ENCODE peak calls at places on chromosomes 3 and 15, in four cellular contexts. Z is osteoblast, E is LNCaP clone FGC, W is sigmoid colon. P is an unnamed sample.

GRCh38 chr15:66743703-66744536 is 41.9 kb downstream of the SMAD6 start:
- DNase-seq in E (no peak), Z (peak), W (peak), P (no peak)

GRCh38 chr3:141383555-141384129 is 15.3 kb downstream of the ZBTB38 start:
- DNase-seq in E (no peak), W (no peak), Z (no peak), P (no peak)

GRCh38 chr3:126606021-126606420 is 47.3 kb upstream of the C3orf22 start:
- DNase-seq in E (no peak), W (no peak), Z (no peak), P (no peak)

GRCh38 chr3:143627336-143627735 is 220.9 kb downstream of the SLC9A9 start:
- DNase-seq in Z (no peak), E (no peak), W (no peak), P (peak)

GRCh38 chr3:48130321-48130881 is 57.8 kb downstream of the CDC25A start:
- DNase-seq in E (no peak), Z (peak), W (peak), P (peak)

GRCh38 chr3:160106905-160107861 is 118.0 kb upstream of the C3orf80 start:
- DNase-seq in W (no peak), Z (no peak), E (no peak), P (no peak)

GRCh38 chr15:45185903-45186770 is 1.6 kb downstream of the SHF start:
- DNase-seq in Z (peak), E (no peak), W (no peak), P (no peak)

GRCh38 chr15:50247819-50248650 is 17.5 kb downstream of the HDC start:
- DNase-seq in W (no peak), E (no peak), Z (no peak), P (peak)

GRCh38 chr3:119664370-119664769 is 4.0 kb upstream of the POPDC2 start:
- DNase-seq in E (no peak), Z (no peak), W (no peak), P (peak)

GRCh38 chr3:117252208-117252607 is 542.6 kb downstream of the TUSC7 start:
- DNase-seq in Z (peak), E (no peak), W (no peak), P (no peak)

GRCh38 chr3:129445472-129445871 is 5.4 kb downstream of the IFT122 start:
- DNase-seq in Z (no peak), E (no peak), W (no peak), P (no peak)

GRCh38 chr3:57127849-57128566 is 37.1 kb downstream of the IL17RD start:
- DNase-seq in W (no peak), E (no peak), Z (no peak), P (no peak)

GRCh38 chr3:4738737-4739274 is 240.4 kb upstream of the BHLHE40 start:
- DNase-seq in W (no peak), E (no peak), Z (no peak), P (peak)

GRCh38 chr3:65284971-65285370 is 597.2 kb upstream of the ADAMTS9 start:
- DNase-seq in W (no peak), E (no peak), Z (no peak), P (no peak)

GRCh38 chr3:186255703-186256331 is 106.2 kb downstream of the DGKG start:
- DNase-seq in E (no peak), W (no peak), Z (no peak), P (no peak)

GRCh38 chr3:59313365-59313764 is 263.5 kb upstream of the CFAP20DC start:
- DNase-seq in W (no peak), Z (peak), E (peak), P (peak)
- TF ChIP-seq CTCF in W (no peak), Z (peak), E (peak), P (peak)

DNA sequence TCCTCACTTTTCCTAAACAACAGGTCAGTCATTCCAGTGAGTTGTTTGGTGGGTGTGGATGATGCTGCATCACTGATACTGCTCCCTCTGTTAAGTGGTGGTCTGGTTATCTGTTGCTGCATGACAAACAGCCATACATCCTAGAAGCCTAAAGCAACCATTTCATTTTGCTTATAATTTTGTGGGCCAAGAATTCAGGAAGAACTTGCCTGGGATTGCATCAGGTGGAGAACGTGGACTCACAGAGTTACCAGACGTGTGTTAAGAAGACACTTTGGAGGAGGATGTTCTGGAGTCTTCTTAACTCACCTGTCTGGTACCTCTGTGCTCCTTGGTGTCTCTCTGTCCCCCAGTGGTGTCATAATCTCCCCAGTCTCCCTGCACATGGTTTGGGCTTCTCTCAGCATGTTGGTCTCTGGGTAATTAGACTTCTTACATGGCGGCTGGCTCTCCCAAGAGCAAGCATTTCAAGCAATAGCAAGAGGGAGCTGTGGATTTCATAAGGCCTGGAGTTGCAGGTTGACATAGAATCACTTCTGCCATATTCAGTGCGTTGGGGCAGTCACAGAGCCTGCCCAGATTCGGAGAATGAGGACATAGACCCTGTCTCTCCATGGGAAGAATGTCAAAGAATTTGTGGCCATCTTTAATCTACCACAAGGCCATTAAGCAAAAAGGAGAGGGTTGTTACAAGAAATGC is 20.1 kb downstream of the USP3 start:
- DNase-seq in E (no peak), Z (no peak), W (no peak), P (no peak)
- H3K4me3 ChIP-seq in E (no peak), Z (no peak), W (no peak), P (no peak)

DNA sequence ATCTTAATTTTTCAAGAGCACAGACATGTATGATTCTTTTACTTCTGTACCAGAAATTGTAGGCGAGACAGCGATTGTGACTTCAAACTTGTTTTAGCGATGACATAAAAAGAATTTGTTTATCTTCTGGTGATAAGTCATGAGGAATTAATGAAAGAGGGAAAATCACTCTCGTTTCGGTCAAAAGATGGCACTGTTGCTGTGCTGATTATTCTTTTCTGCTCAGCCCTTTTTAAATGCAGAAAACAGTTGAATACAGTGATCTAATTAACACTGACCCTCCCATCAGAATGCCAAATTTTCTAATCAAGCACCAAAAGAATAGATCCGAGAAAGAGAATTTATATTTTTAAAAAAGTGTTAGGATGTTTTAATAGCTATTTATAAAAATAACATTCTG is 52.6 kb downstream of the NSUN3 start:
- DNase-seq in W (no peak), Z (no peak), E (peak), P (peak)
- TF ChIP-seq CTCF in W (no peak), Z (peak), E (peak), P (peak)

GRCh38 chr3:183829466-183829865 is 4.1 kb upstream of the MAP6D1 start:
- DNase-seq in Z (no peak), E (no peak), W (no peak), P (no peak)
- H3K4me3 ChIP-seq in Z (no peak), E (no peak), W (no peak), P (no peak)

GRCh38 chr3:40753371-40753770 is 228.6 kb downstream of the ZNF621 start:
- DNase-seq in Z (peak), E (no peak), W (no peak), P (no peak)
- TF ChIP-seq CTCF in Z (no peak), E (no peak), W (no peak), P (no peak)

DNA sequence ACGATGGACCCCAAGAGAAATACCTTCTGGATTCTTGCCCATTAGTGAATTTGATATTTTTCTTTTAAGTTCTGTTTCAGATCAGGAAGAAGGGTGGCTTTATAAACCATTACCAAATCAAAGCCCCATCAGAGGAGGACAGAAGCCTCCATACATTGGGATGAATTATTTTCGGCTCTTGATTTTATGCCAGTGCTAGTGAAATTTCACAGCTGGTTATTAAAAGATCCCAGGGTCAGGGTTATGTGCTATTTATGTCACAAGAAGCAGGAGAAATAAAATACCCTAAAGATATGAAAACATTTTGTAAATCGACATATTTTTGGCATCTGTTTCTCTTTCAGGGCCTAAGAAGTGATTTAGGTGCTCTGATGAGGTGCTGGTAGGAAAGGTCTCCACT is 315.8 kb upstream of the NR2E3 start:
- DNase-seq in Z (no peak), W (no peak), E (no peak), P (no peak)
- H3K4me3 ChIP-seq in Z (no peak), W (no peak), E (no peak), P (no peak)

P was measured in brain microvascular endothelial cell.